ENCODE peak calls at places on chromosomes 11 and 22, in four cellular contexts. A is transverse colon, W is right atrium auricular region, O is heart left ventricle. B is an unnamed sample.

GRCh38 chr11:60878245-60879101 is 11.1 kb downstream of the ZP1 start:
- DNase-seq in O (no peak), W (no peak), A (no peak), B (no peak)

GRCh38 chr11:128575956-128576340 is 11.4 kb downstream of the ETS1 start:
- DNase-seq in O (peak; percentile 69), W (no peak), A (peak; percentile 39), B (peak; percentile 67)

GRCh38 chr22:40107756-40108437 is 69.8 kb upstream of the TNRC6B start:
- DNase-seq in W (no peak), O (peak; percentile 19), A (peak; percentile 12), B (peak; percentile 29)

GRCh38 chr11:120295110-120295509 is 30.0 kb upstream of the TLCD5 start:
- DNase-seq in O (no peak), A (peak; percentile 23), W (no peak), B (peak; percentile 72)

GRCh38 chr11:47778878-47779483 is 11.8 kb upstream of the FNBP4 start:
- DNase-seq in O (no peak), W (no peak), A (no peak), B (no peak)

GRCh38 chr11:123719452-123719851 is 22.0 kb downstream of the ZNF202 start:
- DNase-seq in W (no peak), A (no peak), O (no peak), B (no peak)

GRCh38 chr11:64802370-64803162 is 448 bp downstream of the MAP4K2 start:
- DNase-seq in W (no peak), A (peak; percentile 32), O (no peak), B (no peak)

GRCh38 chr11:94664336-94664735 is 97.2 kb downstream of the PIWIL4 start:
- DNase-seq in O (no peak), W (no peak), A (no peak), B (peak; percentile 16)

GRCh38 chr11:90639687-90640086 is 416.8 kb upstream of the CHORDC1 start:
- DNase-seq in W (no peak), A (no peak), O (no peak), B (no peak)

GRCh38 chr11:89463381-89463780 is 27.8 kb downstream of the NOX4 start:
- DNase-seq in O (no peak), W (no peak), A (no peak), B (no peak)

GRCh38 chr22:47601666-47602065 is 839.2 kb downstream of the TBC1D22A start:
- DNase-seq in O (no peak), W (no peak), A (no peak), B (no peak)

GRCh38 chr11:40037005-40037404 is 1422.4 kb downstream of the LRRC4C start:
- DNase-seq in A (no peak), W (no peak), O (no peak), B (no peak)

GRCh38 chr22:40635940-40636379 is 559 bp downstream of the MRTFA start:
- DNase-seq in A (peak; percentile 33), O (no peak), W (peak; percentile 57), B (no peak)

GRCh38 chr11:70220136-70220535 is 17.0 kb downstream of the FADD start:
- DNase-seq in W (no peak), O (no peak), A (no peak), B (no peak)

GRCh38 chr11:93652161-93652597 is 9.3 kb upstream of the CEP295 start:
- DNase-seq in A (no peak), W (no peak), O (peak; percentile 21), B (peak; percentile 16)

GRCh38 chr11:47560431-47560830 is 5.0 kb upstream of the PTPMT1 start:
- DNase-seq in O (no peak), A (no peak), W (no peak), B (no peak)

GRCh38 chr11:97557399-97557798 is 1167.6 kb downstream of the JRKL start:
- DNase-seq in A (no peak), W (no peak), O (no peak), B (no peak)
- TF ChIP-seq CTCF in A (no peak), W (peak; percentile 11), O (no peak), B (no peak)

DNA sequence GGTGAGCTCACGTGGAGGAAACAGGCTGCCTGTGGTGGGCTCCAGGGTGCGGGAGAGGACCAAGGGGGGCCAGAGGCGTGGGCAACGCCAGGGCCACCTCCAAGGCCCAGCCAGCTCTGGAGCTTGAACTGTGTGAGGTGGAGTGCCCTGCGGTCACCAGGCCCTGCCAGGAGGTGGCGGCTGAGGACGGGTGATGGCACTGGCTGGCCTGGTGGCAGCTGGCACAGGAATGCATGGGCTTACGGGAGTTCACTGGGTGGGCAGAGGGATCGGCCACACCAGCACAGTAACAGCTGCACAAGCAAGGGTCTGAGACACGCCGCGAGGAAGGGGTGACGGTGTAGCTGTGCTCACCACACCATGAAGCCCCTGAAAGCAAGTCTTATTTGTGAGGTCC is 15.8 kb downstream of the TOLLIP start:
- DNase-seq in W (no peak), A (peak; percentile 31), O (no peak), B (peak; percentile 54)
- TF ChIP-seq CTCF in W (peak; percentile 36), A (no peak), O (no peak), B (peak; percentile 63)

GRCh38 chr11:68550485-68550817 is 89.9 kb downstream of the PPP6R3 start:
- DNase-seq in O (peak; percentile 45), W (no peak), A (no peak), B (no peak)

GRCh38 chr11:68551223-68551622 is 90.7 kb downstream of the PPP6R3 start:
- DNase-seq in A (no peak), W (no peak), O (no peak), B (no peak)

GRCh38 chr11:68552542-68552941 is 92.0 kb downstream of the PPP6R3 start:
- DNase-seq in O (no peak), W (no peak), A (no peak), B (no peak)

GRCh38 chr11:68551777-68552176 is 91.2 kb downstream of the PPP6R3 start:
- DNase-seq in O (no peak), W (no peak), A (no peak), B (no peak)

GRCh38 chr11:68549789-68550484 is 89.4 kb downstream of the PPP6R3 start:
- DNase-seq in A (no peak), O (no peak), W (no peak), B (no peak)
- TF ChIP-seq CTCF in A (no peak), O (no peak), W (no peak), B (no peak)

GRCh38 chr11:102486584-102486983 is 34.0 kb upstream of the TMEM123 start:
- DNase-seq in A (no peak), O (no peak), W (no peak), B (no peak)
- TF ChIP-seq CTCF in A (no peak), O (no peak), W (no peak), B (no peak)

GRCh38 chr22:33391298-33391697 is 333.1 kb upstream of the SYN3 start:
- DNase-seq in W (no peak), A (no peak), O (no peak), B (no peak)
- TF ChIP-seq CTCF in W (no peak), A (no peak), O (no peak), B (no peak)